ENCODE peak calls at places on chromosomes 6 and 20, in ten cellular contexts. D, I, L, Q, F, W, U, P, K and H are unnamed samples.

GRCh38 chr6:119985952-119986736 is 636.6 kb upstream of the MAN1A1 start:
- DNase-seq in D (no peak), I (no peak), L (no peak), Q (no peak), F (no peak), W (no peak), U (no peak), P (no peak), K (no peak), H (no peak)

GRCh38 chr6:148269386-148269785 is 73.3 kb upstream of the SASH1 start:
- DNase-seq in D (no peak), I (no peak), L (no peak), Q (no peak), F (no peak), W (no peak), U (no peak), P (no peak), K (no peak), H (no peak)

GRCh38 chr20:19301142-19301541 is 88.7 kb downstream of the SLC24A3 start:
- DNase-seq in D (no peak), I (no peak), L (no peak), Q (no peak), F (no peak), W (no peak), U (no peak), P (no peak), K (no peak), H (peak; percentile 2)

GRCh38 chr6:43673444-43674063 is 14.0 kb downstream of the MRPS18A start:
- DNase-seq in D (no peak), I (no peak), L (peak; percentile 77), Q (peak; percentile 31), F (no peak), W (no peak), U (no peak), P (no peak), K (peak; percentile 56), H (no peak)

GRCh38 chr6:148358196-148358785 is 15.7 kb downstream of the SASH1 start:
- DNase-seq in D (no peak), I (no peak), L (no peak), Q (no peak), F (no peak), W (no peak), U (no peak), P (no peak), K (peak; percentile 42), H (no peak)

GRCh38 chr20:51811514-51811913 is 9.2 kb upstream of the SALL4 start:
- DNase-seq in D (no peak), I (no peak), L (no peak), Q (no peak), F (peak; percentile 15), W (no peak), U (no peak), P (no peak), K (no peak), H (no peak)

GRCh38 chr6:110034637-110035096 is 56.6 kb downstream of the GPR6 start:
- DNase-seq in D (no peak), I (no peak), L (no peak), Q (no peak), F (no peak), W (no peak), U (no peak), P (no peak), K (no peak), H (no peak)

GRCh38 chr6:87663434-87663833 is 38.6 kb downstream of the AKIRIN2 start:
- DNase-seq in D (no peak), I (no peak), L (no peak), Q (no peak), F (no peak), W (no peak), U (no peak), P (no peak), K (no peak), H (no peak)

GRCh38 chr6:105137388-105137787 is 42.4 kb downstream of the POPDC3 start:
- DNase-seq in D (no peak), I (no peak), L (no peak), Q (peak; percentile 30), F (peak; percentile 33), W (no peak), U (peak; percentile 20), P (no peak), K (peak; percentile 25), H (peak; percentile 48)

DNA sequence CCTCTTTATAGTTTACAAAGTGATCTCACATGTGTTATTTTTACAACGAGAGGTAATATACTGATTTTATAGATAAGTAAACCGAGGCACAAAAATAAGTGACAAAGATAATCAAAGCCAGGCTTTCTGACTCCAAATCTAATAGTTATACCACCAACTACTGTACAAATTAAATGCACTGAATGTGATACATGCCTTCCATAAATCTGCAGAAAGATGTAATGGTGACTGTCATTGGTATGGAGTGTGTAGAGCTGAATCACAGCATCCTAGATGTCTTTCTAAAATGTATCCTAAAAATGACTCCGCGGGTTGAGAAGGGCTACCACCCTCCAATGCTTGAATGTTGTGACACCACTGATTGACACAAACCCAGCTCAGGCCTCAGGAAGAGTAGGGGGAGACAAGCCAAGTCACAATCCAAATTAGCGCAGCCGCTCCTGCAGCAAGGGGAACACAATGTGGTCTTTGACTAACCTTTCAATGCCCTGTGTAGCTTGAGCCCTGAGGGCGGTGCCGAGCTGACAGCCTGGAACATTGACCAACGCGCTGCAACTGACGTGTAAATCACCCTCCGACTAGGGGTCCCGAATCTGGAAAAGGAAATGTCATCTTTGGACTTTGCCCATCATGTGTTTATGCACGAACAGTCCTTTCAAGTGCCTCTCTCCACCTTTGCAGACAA is 136.8 kb downstream of the OLIG3 start:
- DNase-seq in D (no peak), I (no peak), L (no peak), Q (no peak), F (peak; percentile 75), W (no peak), U (no peak), P (peak; percentile 59), K (no peak), H (no peak)
- TF ChIP-seq CTCF in D (no peak), I (no peak), L (no peak), Q (no peak), F (no peak), W (no peak), U (no peak), P (no peak), K (no peak), H (no peak)

DNA sequence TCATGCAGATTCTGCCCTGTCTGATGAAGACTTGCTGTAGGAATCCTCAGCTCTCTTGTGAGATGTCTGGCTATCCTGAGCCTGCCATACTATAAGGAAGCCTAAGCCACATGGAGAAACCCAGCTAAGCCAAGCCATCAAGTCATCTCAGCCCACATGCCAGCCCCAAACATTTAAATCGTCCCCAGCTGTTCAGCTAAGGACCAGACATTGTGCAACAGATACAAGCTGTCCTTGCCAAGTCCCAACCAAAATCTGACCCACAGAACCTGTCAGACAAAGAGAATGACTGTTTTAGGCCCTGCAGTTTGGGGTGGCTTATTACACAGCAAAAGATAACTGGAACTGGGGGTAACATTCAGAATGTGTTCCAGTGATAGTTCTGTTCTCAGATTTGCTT is 36.8 kb upstream of the FOXC1 start:
- DNase-seq in D (no peak), I (no peak), L (no peak), Q (no peak), F (no peak), W (no peak), U (no peak), P (no peak), K (no peak), H (no peak)
- TF ChIP-seq CTCF in D (no peak), I (no peak), L (no peak), Q (no peak), F (no peak), W (no peak), U (no peak), P (no peak), K (no peak), H (no peak)

GRCh38 chr6:138107752-138108592 is 753 bp upstream of the PERP start:
- DNase-seq in D (no peak), I (no peak), L (no peak), Q (peak; percentile 31), F (peak; percentile 34), W (no peak), U (peak; percentile 29), P (no peak), K (no peak), H (peak; percentile 86)
- TF ChIP-seq CTCF in D (no peak), I (no peak), L (no peak), Q (no peak), F (no peak), W (no peak), U (no peak), P (no peak), K (no peak), H (no peak)

DNA sequence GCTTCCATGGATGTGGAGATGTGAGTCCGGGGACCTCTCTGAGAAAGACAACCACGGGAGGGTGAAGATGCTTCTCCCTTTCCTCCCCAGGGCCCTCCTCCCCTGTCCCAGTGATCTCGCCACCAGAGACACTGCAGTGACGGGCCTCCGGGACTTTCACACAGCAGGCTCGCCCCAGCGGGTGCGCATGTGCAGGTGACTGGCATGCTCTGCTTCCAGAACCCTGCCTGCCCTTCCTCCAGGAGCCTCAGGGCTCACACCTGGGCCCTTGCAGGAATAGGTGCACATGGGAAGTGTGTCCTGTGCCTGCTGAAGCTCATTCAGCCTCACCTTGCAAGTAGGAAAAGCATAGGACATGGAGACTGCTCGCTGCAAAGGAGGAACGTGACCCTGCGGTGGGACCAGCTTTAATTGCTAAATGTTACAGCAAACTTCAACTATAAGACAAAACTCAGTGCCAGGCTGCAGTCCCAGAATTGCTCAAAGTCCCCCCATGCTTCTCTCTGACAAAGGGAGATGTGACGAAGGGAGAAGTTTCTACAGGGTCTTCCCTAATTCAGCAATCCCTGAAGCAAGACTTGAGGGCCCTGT is 19.2 kb downstream of the CST8 start:
- DNase-seq in D (no peak), I (no peak), L (no peak), Q (no peak), F (no peak), W (no peak), U (no peak), P (no peak), K (no peak), H (no peak)
- TF ChIP-seq CTCF in D (no peak), I (no peak), L (no peak), Q (no peak), F (no peak), W (no peak), U (no peak), P (no peak), K (no peak), H (no peak)

GRCh38 chr20:23666189-23666588 is 22.6 kb downstream of the CST4 start:
- DNase-seq in D (no peak), I (no peak), L (no peak), Q (no peak), F (no peak), W (no peak), U (no peak), P (no peak), K (no peak), H (peak; percentile 64)
- TF ChIP-seq CTCF in D (no peak), I (no peak), L (no peak), Q (no peak), F (peak; percentile 16), W (no peak), U (no peak), P (no peak), K (no peak), H (peak; percentile 67)

GRCh38 chr20:40471261-40471629 is 217.8 kb downstream of the MAFB start:
- DNase-seq in D (no peak), I (no peak), L (no peak), Q (peak; percentile 25), F (peak; percentile 64), W (no peak), U (no peak), P (no peak), K (no peak), H (peak; percentile 82)
- TF ChIP-seq CTCF in D (no peak), I (peak; percentile 53), L (no peak), Q (peak; percentile 45), F (peak; percentile 55), W (no peak), U (no peak), P (peak; percentile 46), K (peak; percentile 11), H (peak; percentile 80)